ENCODE peak calls at places on chromosome 6, in six cellular contexts. H, W, Q, P, X and I are unnamed samples.

GRCh38 chr6:107244082-107244741 is 128.9 kb upstream of the BEND3 start:
- DNase-seq in W (no peak), Q (no peak), X (no peak), H (no peak), P (no peak), I (no peak)

GRCh38 chr6:70099732-70100131 is 203.2 kb downstream of the COL9A1 start:
- DNase-seq in W (no peak), P (no peak), X (no peak), Q (no peak), H (no peak), I (no peak)

GRCh38 chr6:16275230-16275574 is 36.8 kb downstream of the GMPR start:
- DNase-seq in H (no peak), W (no peak), Q (no peak), P (no peak), X (no peak), I (no peak)

GRCh38 chr6:16698988-16699868 is 62.0 kb downstream of the ATXN1 start:
- DNase-seq in X (no peak), Q (no peak), W (no peak), P (no peak), H (no peak), I (no peak)

GRCh38 chr6:29501106-29501505 is 13.3 kb upstream of the MAS1L start:
- DNase-seq in X (no peak), P (no peak), H (no peak), Q (no peak), W (no peak), I (no peak)

GRCh38 chr6:53701333-53702073 is 35.9 kb upstream of the KLHL31 start:
- DNase-seq in W (no peak), P (no peak), Q (no peak), H (no peak), X (no peak), I (no peak)

GRCh38 chr6:37711331-37711924 is 13.7 kb upstream of the MDGA1 start:
- DNase-seq in X (no peak), Q (no peak), H (no peak), P (no peak), W (no peak), I (no peak)

GRCh38 chr6:106097368-106098231 is 11.5 kb downstream of the PRDM1 start:
- DNase-seq in P (peak), Q (peak), W (peak), X (no peak), H (no peak), I (no peak)

GRCh38 chr6:21856844-21857243 is 263.3 kb downstream of the SOX4 start:
- DNase-seq in W (no peak), P (no peak), H (no peak), X (no peak), Q (no peak), I (no peak)

GRCh38 chr6:73262701-73263569 is at the start of gene KHDC1:
- DNase-seq in Q (peak), H (peak), X (no peak), W (no peak), P (peak), I (peak)

GRCh38 chr6:131755597-131755996 is 44.8 kb upstream of the CTAGE9 start:
- DNase-seq in P (no peak), X (no peak), Q (no peak), W (no peak), H (no peak), I (no peak)

GRCh38 chr6:30725713-30726505 is 5.8 kb downstream of the TUBB start:
- DNase-seq in W (no peak), X (no peak), Q (peak), P (no peak), H (no peak), I (no peak)

GRCh38 chr6:45898941-45899682 is 116.5 kb downstream of the CLIC5 start:
- DNase-seq in H (no peak), W (no peak), X (no peak), Q (no peak), P (no peak), I (no peak)

GRCh38 chr6:118551063-118551672 is 3.1 kb downstream of the PLN start:
- DNase-seq in Q (peak), W (no peak), X (no peak), H (no peak), P (no peak), I (no peak)

GRCh38 chr6:37110455-37111155 is 59.3 kb upstream of the PIM1 start:
- DNase-seq in P (no peak), H (no peak), Q (no peak), W (no peak), X (no peak), I (no peak)

GRCh38 chr6:80742481-80742880 is 636.0 kb downstream of the BCKDHB start:
- DNase-seq in H (peak), X (no peak), Q (peak), P (no peak), W (no peak), I (no peak)

GRCh38 chr6:150231456-150231855 is 88.6 kb downstream of the PPP1R14C start:
- DNase-seq in W (no peak), H (no peak), X (no peak), Q (no peak), P (no peak), I (no peak)

GRCh38 chr6:45637056-45637455 is 259.3 kb upstream of the SUPT3H start:
- DNase-seq in Q (no peak), X (no peak), H (no peak), W (no peak), P (no peak), I (no peak)

GRCh38 chr6:159913375-159913774 is 22.6 kb downstream of the MAS1 start:
- DNase-seq in Q (no peak), X (no peak), H (no peak), P (no peak), W (no peak), I (no peak)

GRCh38 chr6:52746213-52746612 is 17.1 kb downstream of the GSTA2 start:
- DNase-seq in W (no peak), P (no peak), H (no peak), X (no peak), Q (no peak), I (no peak)

GRCh38 chr6:161003336-161003735 is 11.8 kb downstream of the MAP3K4 start:
- DNase-seq in Q (no peak), H (no peak), X (no peak), W (no peak), P (no peak), I (no peak)

GRCh38 chr6:85449818-85450577 is at the start of gene NT5E:
- DNase-seq in X (peak), W (no peak), Q (peak), H (peak), P (peak), I (peak)

GRCh38 chr6:7112741-7113313 is 5.1 kb downstream of the RREB1 start:
- DNase-seq in P (peak), X (no peak), H (peak), Q (no peak), W (no peak), I (no peak)

GRCh38 chr6:37260063-37260843 is 2.3 kb upstream of the TMEM217 start:
- DNase-seq in H (no peak), Q (no peak), X (no peak), P (no peak), W (no peak), I (no peak)

GRCh38 chr6:62103186-62103859 is 182.7 kb downstream of the KHDRBS2 start:
- DNase-seq in H (no peak), P (no peak), X (no peak), W (no peak), Q (no peak), I (no peak)

GRCh38 chr6:141677598-141678211 is 455.0 kb upstream of the GJE1 start:
- DNase-seq in W (no peak), P (no peak), Q (peak), X (no peak), H (no peak), I (no peak)

GRCh38 chr6:33957391-33958207 is 153.8 kb upstream of the MLN start:
- DNase-seq in Q (no peak), X (no peak), W (no peak), H (no peak), P (no peak), I (no peak)

GRCh38 chr6:118632359-118632758 is 19.0 kb downstream of the CEP85L start:
- DNase-seq in P (no peak), X (no peak), Q (no peak), W (no peak), H (no peak), I (no peak)

DNA sequence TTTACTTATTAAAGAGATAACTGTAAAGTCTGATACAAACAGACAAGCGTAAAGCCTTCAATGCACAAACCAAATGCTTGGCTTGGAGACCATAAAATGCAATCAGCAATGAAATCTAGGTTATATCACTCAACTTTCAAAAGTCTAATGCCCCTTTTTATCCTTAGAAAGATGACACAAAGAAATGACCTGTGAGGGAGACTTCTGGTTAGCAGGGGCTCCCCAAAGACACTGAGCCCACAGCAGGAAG is 88.4 kb downstream of the HIVEP2 start:
- DNase-seq in X (no peak), P (no peak), H (no peak), W (no peak), Q (no peak), I (no peak)
- TF ChIP-seq POLR2A in X (no peak), P (no peak), H (no peak), W (no peak), Q (no peak), I (no peak)

GRCh38 chr6:142944126-142945066 is 580 bp downstream of the HIVEP2 start:
- DNase-seq in H (peak), P (peak), X (peak), W (peak), Q (peak), I (peak)
- TF ChIP-seq POLR2A in H (no peak), P (peak), X (no peak), W (no peak), Q (peak), I (no peak)

GRCh38 chr6:24761193-24761835 is 13.4 kb upstream of the GMNN start:
- DNase-seq in P (peak), X (no peak), W (no peak), Q (no peak), H (no peak), I (peak)

GRCh38 chr6:24755284-24755683 is 19.5 kb upstream of the GMNN start:
- DNase-seq in X (no peak), H (no peak), Q (no peak), W (no peak), P (no peak), I (no peak)

GRCh38 chr6:24760210-24760609 is 14.5 kb upstream of the GMNN start:
- DNase-seq in Q (no peak), X (no peak), H (no peak), P (no peak), W (no peak), I (no peak)

GRCh38 chr6:24759718-24760117 is 15.0 kb upstream of the GMNN start:
- DNase-seq in P (no peak), Q (no peak), H (no peak), X (no peak), W (no peak), I (no peak)

GRCh38 chr6:24757610-24758009 is 17.1 kb upstream of the GMNN start:
- DNase-seq in Q (no peak), W (no peak), P (no peak), X (no peak), H (no peak), I (no peak)
- TF ChIP-seq POLR2A in Q (no peak), W (no peak), P (no peak), X (no peak), H (no peak), I (no peak)

DNA sequence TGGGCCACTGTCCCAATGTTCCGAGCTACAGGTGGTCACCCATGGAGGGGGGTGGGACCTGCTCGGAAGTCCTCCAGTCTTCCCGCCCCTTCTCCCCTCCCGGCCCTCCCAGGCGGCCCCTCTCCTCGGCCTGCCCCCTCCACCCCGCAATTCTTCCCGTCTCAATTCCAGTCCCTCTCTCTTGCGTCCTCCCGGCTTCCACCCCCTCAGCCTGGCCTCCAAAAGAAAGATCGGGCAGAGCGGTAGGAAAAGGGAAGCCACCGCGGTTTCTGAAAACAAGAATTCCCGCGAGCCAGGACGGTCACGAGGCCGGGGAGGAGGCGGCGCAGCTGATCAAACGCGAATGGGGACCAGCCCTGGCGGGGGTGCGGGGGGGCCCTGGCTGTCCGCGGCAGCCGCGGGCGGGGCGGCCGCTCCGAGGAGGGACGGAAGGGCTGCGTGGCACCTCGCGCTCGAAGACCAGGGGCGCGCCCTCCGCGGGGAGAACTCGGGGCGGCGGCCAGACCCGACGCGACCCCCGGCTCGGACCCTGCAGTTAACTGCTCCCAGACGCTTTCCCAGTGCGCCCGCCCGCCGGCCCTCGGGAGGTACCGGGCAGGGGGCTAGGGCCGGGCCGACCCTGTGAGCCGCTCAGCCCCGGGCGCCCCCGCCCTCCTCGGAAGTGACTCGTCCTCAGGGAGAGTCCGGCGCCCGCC is 1.0 kb downstream of the PXDC1 start:
- DNase-seq in W (no peak), H (peak), Q (peak), P (peak), X (peak), I (peak)
- TF ChIP-seq POLR2A in W (no peak), H (no peak), Q (peak), P (peak), X (peak), I (peak)

GRCh38 chr6:43630980-43631619 is 2.0 kb upstream of the GTPBP2 start:
- DNase-seq in Q (no peak), X (no peak), P (no peak), W (no peak), H (no peak), I (no peak)

GRCh38 chr6:43634702-43635303 is 837 bp upstream of the MAD2L1BP start:
- DNase-seq in X (no peak), P (no peak), W (no peak), H (no peak), Q (no peak), I (no peak)

GRCh38 chr6:43639984-43640800 is 4.6 kb downstream of the MAD2L1BP start:
- DNase-seq in Q (no peak), W (no peak), H (no peak), X (no peak), P (no peak), I (no peak)

GRCh38 chr6:43636312-43636667 is 650 bp downstream of the MAD2L1BP start:
- DNase-seq in P (no peak), H (no peak), Q (no peak), X (no peak), W (no peak), I (no peak)

DNA sequence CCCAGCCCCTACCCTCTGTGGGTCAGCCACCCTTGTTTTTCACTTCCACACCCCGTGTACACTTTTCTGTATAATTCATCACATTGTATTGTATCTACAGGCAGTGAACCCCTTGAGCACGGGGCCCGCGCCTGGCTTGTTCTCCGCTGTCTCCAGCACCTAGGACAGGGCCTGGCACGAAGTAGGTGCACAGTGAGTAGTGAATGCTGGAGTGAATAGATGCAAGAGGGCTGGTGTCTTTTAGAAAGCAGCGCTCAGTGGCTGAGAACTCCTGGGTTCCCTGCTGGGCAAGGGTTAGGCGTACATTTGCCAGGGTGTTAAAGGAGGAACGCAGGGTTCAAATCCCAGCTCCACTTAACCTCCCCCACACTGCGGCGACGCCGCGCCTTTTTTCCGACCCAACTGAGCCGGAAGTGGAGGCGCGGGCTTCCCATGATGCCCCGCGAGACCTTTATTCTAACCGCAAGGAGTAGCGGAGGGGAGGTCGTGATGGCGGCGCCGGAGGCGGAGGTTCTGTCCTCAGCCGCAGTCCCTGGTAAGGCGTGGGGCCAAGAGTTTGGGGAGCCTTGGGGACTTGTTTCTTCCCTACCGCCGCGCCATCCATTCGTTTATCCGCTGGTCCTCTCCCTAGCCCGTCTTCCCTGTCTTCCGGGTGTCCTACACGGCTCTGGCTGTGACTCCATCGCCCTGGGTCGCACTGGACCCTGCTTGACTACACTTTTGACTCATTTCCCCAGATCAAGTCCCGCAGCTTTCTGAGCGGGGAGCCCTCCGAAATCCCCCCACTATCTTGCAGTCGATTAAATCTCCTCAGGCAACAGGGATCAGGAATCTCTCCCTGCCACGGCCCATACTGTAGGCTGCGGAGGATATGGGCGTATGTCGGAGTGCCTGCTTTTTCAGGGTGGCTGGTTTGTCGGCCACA is at the start of gene MAD2L1BP:
- DNase-seq in X (peak), Q (peak), W (peak), H (peak), P (peak), I (peak)
- TF ChIP-seq POLR2A in X (peak), Q (peak), W (no peak), H (peak), P (peak), I (peak)

GRCh38 chr6:137731960-137732616 is 135.0 kb upstream of the TNFAIP3 start:
- DNase-seq in W (no peak), P (no peak), Q (peak), X (no peak), H (no peak), I (no peak)

GRCh38 chr6:137733353-137733746 is 133.7 kb upstream of the TNFAIP3 start:
- DNase-seq in H (no peak), W (no peak), P (no peak), Q (no peak), X (no peak), I (no peak)

GRCh38 chr6:137734005-137734874 is 132.8 kb upstream of the TNFAIP3 start:
- DNase-seq in W (no peak), Q (no peak), X (no peak), P (no peak), H (no peak), I (no peak)

GRCh38 chr6:137729866-137730629 is 137.0 kb upstream of the TNFAIP3 start:
- DNase-seq in H (no peak), P (no peak), W (no peak), X (no peak), Q (no peak), I (no peak)

DNA sequence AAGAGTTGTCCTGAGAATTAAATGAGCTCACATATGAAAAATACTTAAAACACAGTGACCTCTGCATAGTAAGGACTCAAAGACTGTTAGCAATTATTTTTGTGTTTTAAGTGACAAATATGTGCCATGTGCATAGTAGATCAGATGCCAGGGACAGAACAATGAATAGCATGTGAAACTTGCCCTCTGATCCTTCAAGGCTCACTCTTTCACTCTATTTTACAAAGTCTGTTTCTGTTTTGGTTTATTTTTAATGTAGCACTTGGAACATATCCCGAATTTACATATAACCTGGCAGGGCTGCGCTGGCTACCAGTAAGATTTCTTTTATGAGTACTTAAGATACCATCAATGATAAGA is 135.5 kb upstream of the TNFAIP3 start:
- DNase-seq in H (no peak), Q (peak), X (no peak), P (no peak), W (no peak), I (no peak)
- TF ChIP-seq POLR2A in H (no peak), Q (no peak), X (no peak), P (no peak), W (no peak), I (no peak)

DNA sequence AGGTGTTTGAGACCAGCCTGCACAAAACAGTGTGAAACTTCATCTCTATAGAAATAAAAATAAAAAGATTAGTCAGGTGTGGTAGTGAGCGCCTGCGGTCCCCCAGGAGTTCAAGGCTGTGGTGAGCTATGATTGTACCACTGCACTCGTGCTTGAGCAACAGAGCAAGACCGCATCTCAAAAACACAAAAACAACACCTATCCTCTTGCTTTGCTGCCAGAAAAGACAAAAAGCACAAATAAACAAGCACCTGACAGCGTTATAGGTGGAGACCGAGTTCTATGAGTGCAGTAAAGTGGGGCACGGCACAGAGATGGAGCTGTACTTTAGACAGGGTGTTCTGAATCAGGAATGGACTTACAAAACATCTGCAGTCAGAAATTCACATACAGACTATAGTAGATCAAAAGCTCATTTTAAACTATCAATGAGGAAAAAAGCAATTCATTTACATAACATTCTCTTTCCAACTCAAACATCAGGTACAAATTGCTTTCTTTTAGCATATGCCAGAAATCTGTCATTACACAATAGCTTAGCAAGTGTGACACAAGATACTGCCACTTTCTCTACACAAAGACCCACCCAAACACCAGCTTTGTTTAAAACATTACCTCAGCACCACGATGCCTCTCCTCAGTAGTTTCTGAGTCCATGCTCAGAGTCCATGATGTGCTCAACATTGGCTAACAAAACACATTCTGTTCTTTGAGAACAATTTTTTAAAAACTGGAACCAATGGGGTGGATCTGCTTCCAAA is 10.1 kb downstream of the EZR start:
- DNase-seq in Q (no peak), X (no peak), H (no peak), P (no peak), W (no peak), I (no peak)
- TF ChIP-seq POLR2A in Q (no peak), X (no peak), H (no peak), P (peak), W (no peak), I (no peak)